ENCODE peak calls at places on chromosome 15, in five cellular contexts. One of them, this sample, is unnamed.

GRCh38 chr15:62976301-62976842 is 66.2 kb upstream of the TPM1 start:
- DNase-seq in cardiac fibroblast: peak; percentile 10
- DNase-seq in Right ventricle myocardium superior: no peak
- DNase-seq in BE2C: no peak
- DNase-seq in HT1080: peak; percentile 63
- DNase-seq in this sample: no peak

GRCh38 chr15:43488790-43489585 is 4.0 kb downstream of the TP53BP1 start:
- DNase-seq in cardiac fibroblast: peak; percentile 54
- DNase-seq in Right ventricle myocardium superior: no peak
- DNase-seq in BE2C: no peak
- DNase-seq in HT1080: no peak
- DNase-seq in this sample: no peak

GRCh38 chr15:43189296-43189695 is 4.1 kb downstream of the CCNDBP1 start:
- DNase-seq in cardiac fibroblast: no peak
- DNase-seq in Right ventricle myocardium superior: no peak
- DNase-seq in BE2C: no peak
- DNase-seq in HT1080: no peak
- DNase-seq in this sample: no peak

GRCh38 chr15:75831806-75832102 is 11.5 kb upstream of the UBE2Q2 start:
- DNase-seq in cardiac fibroblast: no peak
- DNase-seq in Right ventricle myocardium superior: no peak
- DNase-seq in BE2C: no peak
- DNase-seq in HT1080: no peak
- DNase-seq in this sample: no peak

GRCh38 chr15:64740361-64741170 is 34.8 kb downstream of the RBPMS2 start:
- DNase-seq in cardiac fibroblast: peak; percentile 87
- DNase-seq in Right ventricle myocardium superior: peak; percentile 83
- DNase-seq in BE2C: peak; percentile 33
- DNase-seq in HT1080: peak; percentile 63
- DNase-seq in this sample: peak; percentile 77

GRCh38 chr15:88894348-88894818 is 961 bp downstream of the HAPLN3 start:
- DNase-seq in cardiac fibroblast: peak; percentile 54
- DNase-seq in Right ventricle myocardium superior: peak; percentile 66
- DNase-seq in BE2C: peak; percentile 60
- DNase-seq in HT1080: peak; percentile 52
- DNase-seq in this sample: peak; percentile 73

GRCh38 chr15:40310001-40310959 is 2.5 kb upstream of the PLCB2 start:
- DNase-seq in cardiac fibroblast: peak; percentile 57
- DNase-seq in Right ventricle myocardium superior: peak; percentile 72
- DNase-seq in BE2C: peak; percentile 86
- DNase-seq in HT1080: peak; percentile 42
- DNase-seq in this sample: peak; percentile 74

GRCh38 chr15:100703032-100703578 is 100.7 kb downstream of the ASB7 start:
- DNase-seq in cardiac fibroblast: peak; percentile 66
- DNase-seq in Right ventricle myocardium superior: no peak
- DNase-seq in BE2C: no peak
- DNase-seq in HT1080: peak; percentile 91
- DNase-seq in this sample: no peak

GRCh38 chr15:31004220-31004733 is 12.8 kb upstream of the MTMR10 start:
- DNase-seq in cardiac fibroblast: no peak
- DNase-seq in Right ventricle myocardium superior: peak; percentile 70
- DNase-seq in BE2C: no peak
- DNase-seq in HT1080: peak; percentile 54
- DNase-seq in this sample: no peak

GRCh38 chr15:68682330-68682729 is 103.5 kb downstream of the CORO2B start:
- DNase-seq in cardiac fibroblast: no peak
- DNase-seq in Right ventricle myocardium superior: no peak
- DNase-seq in BE2C: no peak
- DNase-seq in HT1080: no peak
- DNase-seq in this sample: no peak

GRCh38 chr15:63202858-63203257 is 13.5 kb downstream of the RAB8B start:
- DNase-seq in cardiac fibroblast: no peak
- DNase-seq in Right ventricle myocardium superior: no peak
- DNase-seq in BE2C: no peak
- DNase-seq in HT1080: no peak
- DNase-seq in this sample: no peak

GRCh38 chr15:84034831-84035753 is 200.5 kb upstream of the GOLGA6L4 start:
- DNase-seq in cardiac fibroblast: peak; percentile 66
- DNase-seq in Right ventricle myocardium superior: no peak
- DNase-seq in BE2C: no peak
- DNase-seq in HT1080: no peak
- DNase-seq in this sample: no peak

GRCh38 chr15:63971904-63972303 is 74.4 kb downstream of the DAPK2 start:
- DNase-seq in cardiac fibroblast: no peak
- DNase-seq in Right ventricle myocardium superior: no peak
- DNase-seq in BE2C: no peak
- DNase-seq in HT1080: no peak
- DNase-seq in this sample: no peak

GRCh38 chr15:89450076-89451006 is 46.0 kb downstream of the RHCG start:
- DNase-seq in cardiac fibroblast: no peak
- DNase-seq in Right ventricle myocardium superior: no peak
- DNase-seq in BE2C: peak; percentile 24
- DNase-seq in HT1080: no peak
- DNase-seq in this sample: no peak

GRCh38 chr15:62325597-62325996 is 160.5 kb upstream of the C2CD4B start:
- DNase-seq in cardiac fibroblast: no peak
- DNase-seq in Right ventricle myocardium superior: no peak
- DNase-seq in BE2C: no peak
- DNase-seq in HT1080: no peak
- DNase-seq in this sample: no peak

GRCh38 chr15:73881539-73882320 is 8.4 kb downstream of the TBC1D21 start:
- DNase-seq in cardiac fibroblast: no peak
- DNase-seq in Right ventricle myocardium superior: no peak
- DNase-seq in BE2C: no peak
- DNase-seq in HT1080: no peak
- DNase-seq in this sample: no peak

GRCh38 chr15:79168922-79169322 is 78.3 kb upstream of the RASGRF1 start:
- DNase-seq in cardiac fibroblast: peak; percentile 55
- DNase-seq in Right ventricle myocardium superior: peak; percentile 63
- DNase-seq in BE2C: peak; percentile 75
- DNase-seq in HT1080: peak; percentile 47
- DNase-seq in this sample: no peak

GRCh38 chr15:96978937-96979473 is 648.5 kb downstream of the NR2F2 start:
- DNase-seq in cardiac fibroblast: no peak
- DNase-seq in Right ventricle myocardium superior: no peak
- DNase-seq in BE2C: no peak
- DNase-seq in HT1080: no peak
- DNase-seq in this sample: no peak

GRCh38 chr15:57377478-57377847 is 1.2 kb downstream of the CGNL1 start:
- DNase-seq in cardiac fibroblast: no peak
- DNase-seq in Right ventricle myocardium superior: no peak
- DNase-seq in BE2C: no peak
- DNase-seq in HT1080: no peak
- DNase-seq in this sample: no peak

GRCh38 chr15:36252117-36252711 is 327.2 kb upstream of the CDIN1 start:
- DNase-seq in cardiac fibroblast: no peak
- DNase-seq in Right ventricle myocardium superior: no peak
- DNase-seq in BE2C: no peak
- DNase-seq in HT1080: no peak
- DNase-seq in this sample: no peak

GRCh38 chr15:67249830-67250229 is 4.6 kb downstream of the AAGAB start:
- DNase-seq in cardiac fibroblast: no peak
- DNase-seq in Right ventricle myocardium superior: no peak
- DNase-seq in BE2C: no peak
- DNase-seq in HT1080: no peak
- DNase-seq in this sample: no peak

GRCh38 chr15:99029358-99029871 is 21.8 kb upstream of the PGPEP1L start:
- DNase-seq in cardiac fibroblast: no peak
- DNase-seq in Right ventricle myocardium superior: no peak
- DNase-seq in BE2C: peak; percentile 59
- DNase-seq in HT1080: peak; percentile 18
- DNase-seq in this sample: no peak

GRCh38 chr15:67914537-67915373 is 74.9 kb upstream of the RNU6-1 start:
- DNase-seq in cardiac fibroblast: peak; percentile 74
- DNase-seq in Right ventricle myocardium superior: peak; percentile 78
- DNase-seq in BE2C: no peak
- DNase-seq in HT1080: no peak
- DNase-seq in this sample: peak; percentile 64

GRCh38 chr15:94847325-94847724 is 616.0 kb downstream of the MCTP2 start:
- DNase-seq in cardiac fibroblast: no peak
- DNase-seq in Right ventricle myocardium superior: no peak
- DNase-seq in BE2C: no peak
- DNase-seq in HT1080: no peak
- DNase-seq in this sample: no peak

GRCh38 chr15:39074341-39074740 is 506.5 kb upstream of the THBS1 start:
- DNase-seq in cardiac fibroblast: no peak
- DNase-seq in Right ventricle myocardium superior: no peak
- DNase-seq in BE2C: no peak
- DNase-seq in HT1080: no peak
- DNase-seq in this sample: no peak